ENCODE peak calls at places on chromosome 7, in seven cellular contexts. S, M, R, D, V, T and O are unnamed samples.
A peak's percentile ranks its signal among the peaks of the same experiment; 100 is the strongest.

GRCh38 chr7:110718514-110719205 is 372.3 kb upstream of the LRRN3 start:
- DNase-seq in V (no peak), T (no peak), M (no peak), D (no peak), R (no peak), S (no peak), O (no peak)

GRCh38 chr7:84389242-84389641 is 194.7 kb upstream of the SEMA3A start:
- DNase-seq in R (no peak), D (no peak), T (no peak), V (no peak), M (no peak), S (no peak), O (no peak)

GRCh38 chr7:103574536-103574935 is 128.5 kb upstream of the SLC26A5 start:
- DNase-seq in R (no peak), M (no peak), D (no peak), T (no peak), V (no peak), S (no peak), O (no peak)

GRCh38 chr7:127619681-127620405 is 1.9 kb upstream of the PAX4 start:
- DNase-seq in V (no peak), M (no peak), D (no peak), R (no peak), T (no peak), S (no peak), O (no peak)

GRCh38 chr7:8217200-8218068 is 44.5 kb downstream of the ICA1 start:
- DNase-seq in S (no peak), V (peak; percentile 87), D (peak; percentile 87), M (no peak), R (no peak), T (no peak), O (no peak)

GRCh38 chr7:50832744-50833143 is 50.0 kb upstream of the GRB10 start:
- DNase-seq in V (peak; percentile 30), D (peak; percentile 18), R (no peak), S (no peak), T (no peak), M (no peak), O (no peak)

GRCh38 chr7:50321678-50322077 is 17.2 kb downstream of the IKZF1 start:
- DNase-seq in V (no peak), T (no peak), D (no peak), R (no peak), S (no peak), M (no peak), O (no peak)

GRCh38 chr7:45033261-45033930 is 33.4 kb downstream of the CCM2 start:
- DNase-seq in D (peak; percentile 11), S (no peak), T (no peak), R (no peak), M (no peak), V (peak; percentile 45), O (no peak)

GRCh38 chr7:75584385-75584784 is 92.3 kb downstream of the SPDYE5 start:
- DNase-seq in V (no peak), S (no peak), M (no peak), D (no peak), T (no peak), R (no peak), O (no peak)

GRCh38 chr7:130486114-130486962 is 5.5 kb upstream of the MEST start:
- DNase-seq in R (no peak), M (peak; percentile 84), V (no peak), S (peak; percentile 95), D (peak; percentile 50), T (peak; percentile 74), O (no peak)

GRCh38 chr7:90067171-90067570 is 87.1 kb upstream of the STEAP1 start:
- DNase-seq in R (no peak), D (no peak), T (no peak), V (no peak), M (no peak), S (no peak), O (no peak)

GRCh38 chr7:135933509-135934188 is 43.5 kb downstream of the MTPN start:
- DNase-seq in V (no peak), M (no peak), D (no peak), T (no peak), R (no peak), S (no peak), O (no peak)

GRCh38 chr7:142420554-142421362 is 162.9 kb upstream of the PRSS58 start:
- DNase-seq in S (no peak), D (peak; percentile 65), T (no peak), R (no peak), M (no peak), V (peak; percentile 16), O (no peak)

GRCh38 chr7:90579181-90579688 is 16.9 kb upstream of the CDK14 start:
- DNase-seq in V (peak; percentile 98), M (no peak), T (no peak), R (no peak), D (peak; percentile 74), S (no peak), O (no peak)

GRCh38 chr7:44461387-44461786 is 29.1 kb downstream of the NUDCD3 start:
- DNase-seq in T (no peak), M (no peak), D (peak; percentile 58), V (peak; percentile 47), R (no peak), S (no peak), O (no peak)

GRCh38 chr7:130079846-130080394 is 9.6 kb downstream of the KLHDC10 start:
- DNase-seq in D (no peak), T (no peak), S (no peak), R (no peak), M (no peak), V (no peak), O (no peak)

GRCh38 chr7:22361795-22362194 is 4.8 kb upstream of the RAPGEF5 start:
- DNase-seq in S (no peak), D (peak; percentile 23), T (no peak), R (no peak), M (peak; percentile 69), V (no peak), O (no peak)

GRCh38 chr7:105013283-105013817 is 655 bp upstream of the KMT2E start:
- DNase-seq in M (peak; percentile 98), V (peak; percentile 96), D (peak; percentile 97), S (peak; percentile 98), T (peak; percentile 93), R (peak; percentile 88), O (peak; percentile 96)

GRCh38 chr7:123070702-123071286 is 75.3 kb upstream of the TAS2R16 start:
- DNase-seq in V (peak; percentile 16), M (no peak), R (no peak), S (no peak), D (peak; percentile 59), T (no peak), O (no peak)
- TF ChIP-seq CTCF in V (peak; percentile 45), M (no peak), R (no peak), S (no peak), D (peak; percentile 58), T (peak; percentile 58), O (no peak)

DNA sequence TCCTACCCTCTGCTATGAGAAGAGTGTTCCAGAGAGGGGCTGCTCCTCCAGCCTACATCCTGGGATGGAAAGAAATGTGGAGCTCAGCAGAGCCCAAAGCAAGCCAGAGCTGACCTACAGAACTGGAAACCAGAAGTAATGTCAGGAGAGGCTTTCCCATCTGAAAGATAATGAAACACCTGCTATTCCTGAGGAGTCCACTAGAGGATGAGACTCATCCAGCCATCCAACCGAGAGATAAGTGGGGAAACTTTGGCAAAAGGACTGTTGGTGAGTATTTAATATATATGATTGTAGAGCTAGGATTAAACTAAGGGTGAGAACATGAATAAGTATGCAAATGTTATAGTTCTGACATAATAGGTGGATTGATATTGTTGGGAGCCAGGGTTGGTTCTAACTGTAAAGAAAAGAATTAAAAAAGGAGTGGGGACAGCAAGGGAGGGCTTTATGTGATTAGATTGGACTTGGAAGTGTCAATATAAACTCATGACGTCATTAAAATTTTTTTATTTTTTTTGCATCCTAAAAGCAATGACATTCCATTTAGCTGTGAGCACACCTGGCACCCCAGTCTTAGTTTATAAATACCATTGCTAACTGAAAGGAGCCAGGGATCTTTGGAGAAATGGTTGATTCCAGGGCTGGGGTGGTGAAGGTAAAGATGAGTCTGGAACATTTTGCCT is 312.8 kb upstream of the NFE2L3 start:
- DNase-seq in T (no peak), S (no peak), V (no peak), R (no peak), M (no peak), D (peak; percentile 44), O (no peak)
- TF ChIP-seq CTCF in T (peak; percentile 36), S (no peak), V (peak; percentile 61), R (peak; percentile 5), M (peak; percentile 45), D (peak; percentile 66), O (no peak)

GRCh38 chr7:26553128-26553527 is 261.5 kb downstream of the SNX10 start:
- DNase-seq in D (no peak), T (no peak), S (no peak), V (no peak), R (no peak), M (no peak), O (no peak)

GRCh38 chr7:26550492-26550891 is 258.8 kb downstream of the SNX10 start:
- DNase-seq in S (no peak), T (no peak), D (no peak), M (no peak), R (no peak), V (no peak), O (no peak)

GRCh38 chr7:26551740-26552139 is 260.1 kb downstream of the SNX10 start:
- DNase-seq in S (no peak), M (no peak), V (no peak), T (no peak), R (no peak), D (no peak), O (no peak)

GRCh38 chr7:26547156-26547555 is 255.5 kb downstream of the SNX10 start:
- DNase-seq in D (no peak), M (no peak), V (no peak), R (no peak), T (no peak), S (no peak), O (no peak)

DNA sequence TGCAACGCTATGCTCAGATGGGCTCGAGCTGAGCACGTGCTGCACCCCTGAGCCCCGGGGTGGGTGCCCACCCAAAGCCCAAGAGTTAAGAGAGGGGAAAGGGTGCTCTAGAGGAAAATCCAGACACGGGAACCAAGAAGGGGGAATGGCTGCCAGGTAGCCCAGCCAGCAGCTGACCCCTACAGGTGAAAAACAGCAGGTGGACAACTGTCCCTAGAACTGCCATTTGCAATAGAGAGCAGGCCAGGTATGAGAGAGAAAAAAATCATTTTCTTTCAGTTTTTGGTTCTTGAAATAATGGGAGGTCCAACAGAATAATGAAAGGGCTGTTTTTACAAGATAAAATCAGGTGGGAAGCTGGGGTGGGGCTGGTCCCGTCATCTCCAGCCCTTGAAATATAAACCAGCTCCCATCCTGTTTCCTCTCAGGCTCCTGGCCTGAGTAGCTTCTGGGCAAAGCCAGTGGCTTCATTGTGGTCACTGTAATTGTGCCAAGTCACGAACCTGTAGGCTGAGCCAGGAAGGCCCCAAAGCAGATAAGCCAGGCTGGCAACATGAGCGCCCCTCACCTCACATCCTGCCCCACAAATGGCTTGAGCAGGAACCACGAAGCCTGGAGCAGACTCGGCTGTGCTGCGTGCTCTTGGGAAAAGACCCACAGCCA is 257.8 kb downstream of the SNX10 start:
- DNase-seq in T (no peak), V (no peak), R (no peak), D (no peak), S (no peak), M (no peak), O (no peak)
- TF ChIP-seq CTCF in T (no peak), V (no peak), R (no peak), D (no peak), S (no peak), M (no peak), O (no peak)

DNA sequence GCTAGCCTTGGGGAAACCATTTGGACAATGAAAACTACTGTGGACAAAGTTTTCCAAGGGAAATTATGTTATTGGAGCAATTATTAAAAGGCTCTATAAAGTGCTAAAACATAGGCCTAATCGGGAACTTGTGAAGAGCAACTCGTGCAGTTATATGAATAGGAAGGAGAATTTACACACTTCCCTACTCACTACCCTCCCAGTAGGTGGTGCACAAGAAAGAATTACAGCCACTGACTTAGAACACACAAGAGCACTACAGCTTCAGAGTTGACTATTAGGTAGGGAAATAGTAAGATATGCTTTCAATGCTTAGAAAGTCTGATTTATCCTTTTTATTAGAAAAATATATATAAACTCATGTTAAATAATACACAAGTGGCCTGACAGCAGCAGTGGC is 47.2 kb downstream of the GSAP start:
- DNase-seq in M (no peak), D (peak; percentile 71), T (no peak), V (peak; percentile 6), R (no peak), S (no peak), O (no peak)
- TF ChIP-seq CTCF in M (no peak), D (peak; percentile 51), T (no peak), V (no peak), R (peak; percentile 29), S (peak; percentile 18), O (no peak)